ENCODE peak calls at places on chromosomes 6 and 20, in six cellular contexts. One of them, this sample, is unnamed.
A peak's percentile ranks its signal among the peaks of the same experiment; 100 is the strongest.

GRCh38 chr6:123091091-123091895 is 95.3 kb downstream of the CLVS2 start:
- DNase-seq in CD4-positive, alpha-beta T cell: no peak
- DNase-seq in neural crest cell: no peak
- DNase-seq in islet precursor cell: no peak
- DNase-seq in stimulated activated CD8-positive, alpha-beta memory T cell treated with anti-CD3 and anti-CD28 coated beads, Interleukin-2, amount 100 ng/mL, for 1 hour: no peak
- DNase-seq in EL: peak; percentile 0
- DNase-seq in this sample: no peak

GRCh38 chr6:141354191-141354950 is 778.4 kb upstream of the GJE1 start:
- DNase-seq in neural crest cell: no peak
- DNase-seq in CD4-positive, alpha-beta T cell: no peak
- DNase-seq in islet precursor cell: no peak
- DNase-seq in stimulated activated CD8-positive, alpha-beta memory T cell treated with anti-CD3 and anti-CD28 coated beads, Interleukin-2, amount 100 ng/mL, for 1 hour: no peak
- DNase-seq in EL: no peak
- DNase-seq in this sample: no peak

GRCh38 chr6:169177516-169178196 is 76.0 kb downstream of the THBS2 start:
- DNase-seq in CD4-positive, alpha-beta T cell: no peak
- DNase-seq in stimulated activated CD8-positive, alpha-beta memory T cell treated with anti-CD3 and anti-CD28 coated beads, Interleukin-2, amount 100 ng/mL, for 1 hour: no peak
- DNase-seq in neural crest cell: no peak
- DNase-seq in islet precursor cell: peak; percentile 5
- DNase-seq in EL: no peak
- DNase-seq in this sample: no peak

GRCh38 chr6:40671338-40672050 is 84.3 kb upstream of the LRFN2 start:
- DNase-seq in neural crest cell: no peak
- DNase-seq in stimulated activated CD8-positive, alpha-beta memory T cell treated with anti-CD3 and anti-CD28 coated beads, Interleukin-2, amount 100 ng/mL, for 1 hour: no peak
- DNase-seq in EL: no peak
- DNase-seq in CD4-positive, alpha-beta T cell: no peak
- DNase-seq in islet precursor cell: no peak
- DNase-seq in this sample: no peak

GRCh38 chr6:72533601-72534000 is 88.3 kb upstream of the KCNQ5 start:
- DNase-seq in EL: peak; percentile 18
- DNase-seq in stimulated activated CD8-positive, alpha-beta memory T cell treated with anti-CD3 and anti-CD28 coated beads, Interleukin-2, amount 100 ng/mL, for 1 hour: no peak
- DNase-seq in islet precursor cell: no peak
- DNase-seq in neural crest cell: no peak
- DNase-seq in CD4-positive, alpha-beta T cell: no peak
- DNase-seq in this sample: no peak

GRCh38 chr6:136317023-136317649 is 27.5 kb upstream of the BCLAF1 start:
- DNase-seq in CD4-positive, alpha-beta T cell: peak; percentile 46
- DNase-seq in neural crest cell: peak; percentile 38
- DNase-seq in islet precursor cell: peak; percentile 71
- DNase-seq in stimulated activated CD8-positive, alpha-beta memory T cell treated with anti-CD3 and anti-CD28 coated beads, Interleukin-2, amount 100 ng/mL, for 1 hour: peak; percentile 15
- DNase-seq in EL: peak; percentile 63
- DNase-seq in this sample: peak; percentile 28

GRCh38 chr20:56764671-56765070 is 135.6 kb downstream of the TFAP2C start:
- DNase-seq in islet precursor cell: no peak
- DNase-seq in stimulated activated CD8-positive, alpha-beta memory T cell treated with anti-CD3 and anti-CD28 coated beads, Interleukin-2, amount 100 ng/mL, for 1 hour: no peak
- DNase-seq in EL: no peak
- DNase-seq in CD4-positive, alpha-beta T cell: no peak
- DNase-seq in neural crest cell: no peak
- DNase-seq in this sample: no peak

GRCh38 chr6:74871757-74872156 is 334.1 kb downstream of the COL12A1 start:
- DNase-seq in EL: peak; percentile 48
- DNase-seq in neural crest cell: no peak
- DNase-seq in stimulated activated CD8-positive, alpha-beta memory T cell treated with anti-CD3 and anti-CD28 coated beads, Interleukin-2, amount 100 ng/mL, for 1 hour: no peak
- DNase-seq in CD4-positive, alpha-beta T cell: no peak
- DNase-seq in islet precursor cell: no peak
- DNase-seq in this sample: no peak

GRCh38 chr6:105892577-105893262 is 193.4 kb upstream of the PRDM1 start:
- DNase-seq in stimulated activated CD8-positive, alpha-beta memory T cell treated with anti-CD3 and anti-CD28 coated beads, Interleukin-2, amount 100 ng/mL, for 1 hour: no peak
- DNase-seq in CD4-positive, alpha-beta T cell: no peak
- DNase-seq in neural crest cell: no peak
- DNase-seq in EL: no peak
- DNase-seq in islet precursor cell: no peak
- DNase-seq in this sample: no peak

GRCh38 chr6:38234934-38235678 is 404.6 kb downstream of the BTBD9 start:
- DNase-seq in neural crest cell: no peak
- DNase-seq in EL: no peak
- DNase-seq in CD4-positive, alpha-beta T cell: no peak
- DNase-seq in stimulated activated CD8-positive, alpha-beta memory T cell treated with anti-CD3 and anti-CD28 coated beads, Interleukin-2, amount 100 ng/mL, for 1 hour: no peak
- DNase-seq in islet precursor cell: no peak
- DNase-seq in this sample: no peak

GRCh38 chr20:10619427-10619826 is 54.4 kb downstream of the JAG1 start:
- DNase-seq in CD4-positive, alpha-beta T cell: no peak
- DNase-seq in neural crest cell: no peak
- DNase-seq in EL: peak; percentile 91
- DNase-seq in islet precursor cell: peak; percentile 75
- DNase-seq in stimulated activated CD8-positive, alpha-beta memory T cell treated with anti-CD3 and anti-CD28 coated beads, Interleukin-2, amount 100 ng/mL, for 1 hour: no peak
- DNase-seq in this sample: peak; percentile 15

GRCh38 chr6:170159040-170159965 is 131.6 kb downstream of the DLL1 start:
- DNase-seq in islet precursor cell: no peak
- DNase-seq in stimulated activated CD8-positive, alpha-beta memory T cell treated with anti-CD3 and anti-CD28 coated beads, Interleukin-2, amount 100 ng/mL, for 1 hour: no peak
- DNase-seq in neural crest cell: no peak
- DNase-seq in CD4-positive, alpha-beta T cell: no peak
- DNase-seq in EL: no peak
- DNase-seq in this sample: no peak